ENCODE peak calls at places on chromosomes 13 and 19, in seven cellular contexts. J is body of pancreas; Q is right atrium auricular region; I is upper lobe of right lung; D is heart left ventricle; P is CD8-positive, alpha-beta T cell; M is psoas muscle. Y is an unnamed sample. For H3K4me1, the result is how much of the 10 kb centered on the place peaks cover.

GRCh38 chr13:52001120-52001731 is 10.0 kb downstream of the ATP7B start:
- DNase-seq in J (no peak), D (no peak), M (no peak), P (no peak), Q (no peak), I (no peak), Y (no peak)

GRCh38 chr19:40596608-40597328 is 4.4 kb upstream of the LTBP4 start:
- DNase-seq in M (peak), J (peak), D (peak), P (no peak), I (peak), Q (no peak), Y (no peak)

GRCh38 chr19:40737102-40737644 is 13.1 kb downstream of the ACTMAP start:
- DNase-seq in D (no peak), P (no peak), M (no peak), Q (no peak), I (peak), J (no peak), Y (no peak)

GRCh38 chr13:47148543-47148942 is 251.7 kb upstream of the HTR2A start:
- DNase-seq in P (no peak), D (no peak), Q (no peak), M (no peak), I (no peak), J (no peak), Y (no peak)

GRCh38 chr19:14197882-14198281 is 8.1 kb downstream of the ADGRL1 start:
- DNase-seq in J (no peak), Q (no peak), M (no peak), I (no peak), D (no peak), P (no peak), Y (no peak)

GRCh38 chr13:26962671-26963070 is 202.1 kb upstream of the GPR12 start:
- DNase-seq in Q (no peak), I (no peak), J (no peak), M (no peak), P (no peak), D (no peak), Y (no peak)

GRCh38 chr19:21151460-21151859 is 9.6 kb downstream of the ZNF431 start:
- DNase-seq in M (no peak), P (no peak), D (no peak), Q (no peak), J (no peak), I (no peak), Y (no peak)

GRCh38 chr13:24627090-24627714 is 53.0 kb upstream of the ATP12A start:
- DNase-seq in I (no peak), M (no peak), P (no peak), Q (no peak), D (no peak), J (peak), Y (no peak)

GRCh38 chr13:112056284-112056727 is 10.6 kb upstream of the SOX1 start:
- DNase-seq in I (no peak), J (no peak), Q (no peak), M (no peak), D (no peak), P (no peak), Y (no peak)

GRCh38 chr13:39816936-39817335 is 161.5 kb downstream of the COG6 start:
- DNase-seq in P (no peak), M (no peak), J (no peak), I (no peak), Q (no peak), D (no peak), Y (no peak)

GRCh38 chr19:34193876-34194275 is 21.6 kb downstream of the LSM14A start:
- DNase-seq in P (no peak), M (no peak), I (no peak), J (no peak), D (no peak), Q (no peak), Y (no peak)

GRCh38 chr19:10352764-10353671 is 13.6 kb upstream of the ICAM3 start:
- DNase-seq in M (peak), D (peak), J (no peak), Q (peak), I (no peak), P (no peak), Y (no peak)

GRCh38 chr13:89407357-89407756 is 1736.2 kb downstream of the SLITRK5 start:
- DNase-seq in I (no peak), D (no peak), J (no peak), Q (no peak), P (no peak), M (no peak), Y (no peak)

GRCh38 chr19:58476498-58477015 is 405 bp downstream of the ZNF446 start:
- DNase-seq in M (no peak), D (peak), Q (no peak), J (no peak), I (no peak), P (no peak), Y (peak)

GRCh38 chr19:38841180-38841766 is 8.5 kb downstream of the HNRNPL start:
- DNase-seq in I (no peak), J (no peak), D (no peak), Q (no peak), P (no peak), M (peak), Y (no peak)

GRCh38 chr13:20394506-20394905 is 131.2 kb downstream of the CRYL1 start:
- DNase-seq in M (no peak), I (no peak), J (no peak), Q (peak), D (no peak), P (no peak), Y (no peak)

GRCh38 chr19:5572556-5573286 is 5.0 kb upstream of the TINCR start:
- DNase-seq in Q (no peak), M (no peak), J (no peak), P (no peak), I (no peak), D (no peak), Y (no peak)

GRCh38 chr19:44891016-44891882 is at the start of gene TOMM40:
- DNase-seq in J (peak), I (no peak), M (peak), P (peak), D (no peak), Q (no peak), Y (peak)

GRCh38 chr13:109447667-109448066 is 338.7 kb downstream of the IRS2 start:
- DNase-seq in P (no peak), Q (no peak), J (no peak), D (no peak), M (no peak), I (no peak), Y (no peak)

GRCh38 chr19:18500820-18501219 is 21.1 kb downstream of the ELL start:
- DNase-seq in M (peak), D (peak), I (no peak), P (no peak), J (peak), Q (peak), Y (peak)

GRCh38 chr19:18499055-18499775 is 22.7 kb downstream of the ELL start:
- DNase-seq in J (no peak), Q (no peak), I (no peak), D (no peak), M (no peak), P (no peak), Y (no peak)

GRCh38 chr19:18501351-18501750 is 20.5 kb downstream of the ELL start:
- DNase-seq in J (no peak), M (no peak), Q (no peak), D (no peak), P (no peak), I (no peak), Y (no peak)

GRCh38 chr19:18502236-18502632 is 19.6 kb downstream of the ELL start:
- DNase-seq in J (no peak), Q (no peak), I (no peak), P (no peak), D (no peak), M (no peak), Y (no peak)

DNA sequence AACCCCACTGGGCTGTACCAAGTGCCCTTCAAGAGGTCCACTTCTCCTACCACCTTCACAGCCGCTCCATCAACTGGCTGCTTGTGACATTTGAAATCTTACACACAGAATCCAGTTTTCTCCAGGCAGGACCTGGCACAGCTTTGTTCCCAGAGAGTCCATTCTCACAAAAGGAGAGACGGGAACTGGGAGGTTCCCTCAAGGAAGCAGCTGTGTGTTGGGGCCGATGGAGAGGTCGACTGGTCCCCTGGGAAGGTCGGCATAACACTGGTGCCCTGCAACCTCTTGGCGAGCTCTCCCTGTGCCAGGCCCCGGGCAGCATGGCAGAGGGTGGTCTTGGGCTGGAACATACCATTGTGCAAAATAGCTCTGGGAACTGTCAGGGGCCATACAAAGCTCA is 21.5 kb downstream of the ELL start:
- DNase-seq in Q (no peak), P (no peak), J (no peak), I (no peak), M (no peak), D (peak), Y (no peak)
- H3K27ac ChIP-seq in Q (peak), P (no peak), J (peak), I (peak), M (peak), D (peak), Y (peak)

DNA sequence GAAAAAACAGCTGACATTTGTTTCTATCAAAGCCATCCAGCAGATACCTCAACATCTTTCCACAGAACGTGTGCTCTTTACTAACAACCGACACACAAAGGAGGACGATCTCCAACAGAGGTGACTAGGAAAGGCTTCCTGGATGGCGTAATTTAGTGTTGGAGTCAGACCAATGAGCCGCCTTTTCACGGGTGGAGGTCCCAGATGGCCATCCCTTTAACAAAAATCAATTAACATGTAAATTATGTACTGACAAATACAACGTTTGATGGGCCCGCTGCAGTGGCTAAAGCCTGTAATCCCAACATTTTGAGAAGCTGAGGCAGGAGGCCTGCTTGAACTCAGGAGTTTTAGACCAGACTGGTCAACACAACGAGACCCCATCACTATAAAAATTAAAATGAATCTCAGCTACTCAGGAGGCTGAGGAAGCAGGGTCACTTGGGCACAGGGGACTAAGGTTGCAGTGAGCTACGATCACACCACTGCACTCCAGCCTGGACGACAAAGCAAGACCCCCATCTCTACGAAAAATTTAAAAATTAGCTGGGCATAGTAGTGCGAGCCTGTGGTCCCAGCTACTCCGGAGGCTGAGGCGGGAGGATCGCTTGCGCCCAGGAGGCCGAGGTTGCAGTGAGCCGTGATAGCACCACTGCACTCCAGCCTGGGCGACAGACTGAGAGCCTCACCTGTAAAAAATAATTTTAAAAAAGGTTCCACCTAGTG is 1.2 kb upstream of the DPY19L3 start:
- DNase-seq in Q (no peak), M (no peak), J (no peak), D (no peak), I (no peak), P (no peak), Y (no peak)
- TF ChIP-seq CTCF in Q (no peak), M (no peak), J (no peak), D (no peak), I (no peak), P (no peak), Y (no peak)

DNA sequence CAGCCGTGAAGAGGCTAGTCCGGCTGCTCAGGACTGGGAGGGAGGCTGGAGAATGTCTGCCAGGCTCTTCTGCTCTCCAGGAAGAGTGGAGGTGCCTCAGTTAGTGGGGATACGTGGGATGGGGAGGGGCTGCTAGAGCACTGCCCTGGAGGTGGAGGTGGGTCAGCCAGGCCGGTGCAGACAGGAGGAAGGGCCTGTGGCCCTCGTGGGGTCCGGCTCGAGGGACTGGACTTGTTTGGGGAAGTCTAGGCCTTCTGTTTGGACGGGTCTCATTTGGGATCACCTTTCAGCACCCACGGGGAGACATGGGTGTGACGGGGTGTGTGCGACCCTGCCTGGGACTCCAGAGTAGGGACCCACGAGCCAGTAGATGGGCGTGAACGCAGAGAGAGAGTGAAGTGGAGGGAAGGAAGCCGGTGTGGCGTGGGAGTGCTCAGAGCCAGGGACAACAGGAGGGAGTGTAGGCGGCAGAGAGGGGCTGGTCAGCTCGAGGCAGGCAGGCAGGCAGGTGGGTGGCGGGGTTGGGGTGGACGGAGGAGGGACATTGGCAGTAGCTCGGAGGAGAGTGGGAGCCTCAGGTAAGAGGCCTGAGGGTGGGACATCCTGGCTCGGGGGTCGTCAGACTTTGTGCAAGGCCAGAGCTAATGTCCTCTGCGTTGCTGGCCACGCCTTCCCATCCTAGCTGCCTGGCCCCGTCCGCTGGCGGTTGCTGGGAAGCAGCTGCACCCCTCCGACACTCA is 11.5 kb downstream of the EPN1 start:
- DNase-seq in D (peak), I (no peak), P (no peak), J (no peak), M (peak), Q (no peak), Y (no peak)
- H3K4me1 ChIP-seq in D (under half), I (under half), P (under half), J (half or more), M (under half), Q (under half), Y (under half)

GRCh38 chr19:52936958-52937334 is 13.7 kb upstream of the ZNF888 start:
- DNase-seq in I (no peak), P (no peak), J (no peak), M (no peak), Q (no peak), D (no peak), Y (no peak)
- H3K27ac ChIP-seq in I (peak), P (no peak), J (peak), M (no peak), Q (no peak), D (no peak), Y (no peak)

DNA sequence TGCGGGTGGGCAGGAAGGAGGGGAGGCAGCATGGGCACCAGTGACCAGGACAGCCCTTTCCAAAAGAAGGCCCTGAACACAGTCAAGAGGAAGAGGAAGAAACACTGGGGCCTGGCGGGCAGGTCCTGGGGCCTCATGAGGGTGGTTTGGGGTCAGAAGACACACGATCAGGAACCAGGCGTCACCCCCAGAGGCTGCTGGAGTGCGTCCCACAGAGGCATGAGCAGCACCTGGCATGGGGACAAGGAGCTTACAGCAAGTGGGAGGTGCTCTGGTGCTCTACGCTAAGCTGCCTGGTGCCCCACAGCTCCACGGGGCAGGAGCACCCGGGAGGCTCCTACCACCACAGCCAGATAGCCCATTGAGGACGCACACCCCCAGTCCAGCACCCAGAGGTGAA is 20.0 kb downstream of the ELL start:
- DNase-seq in D (peak), M (peak), I (no peak), Q (no peak), P (no peak), J (peak), Y (no peak)
- TF ChIP-seq CTCF in D (no peak), M (no peak), I (no peak), Q (no peak), P (no peak), J (no peak), Y (no peak)

DNA sequence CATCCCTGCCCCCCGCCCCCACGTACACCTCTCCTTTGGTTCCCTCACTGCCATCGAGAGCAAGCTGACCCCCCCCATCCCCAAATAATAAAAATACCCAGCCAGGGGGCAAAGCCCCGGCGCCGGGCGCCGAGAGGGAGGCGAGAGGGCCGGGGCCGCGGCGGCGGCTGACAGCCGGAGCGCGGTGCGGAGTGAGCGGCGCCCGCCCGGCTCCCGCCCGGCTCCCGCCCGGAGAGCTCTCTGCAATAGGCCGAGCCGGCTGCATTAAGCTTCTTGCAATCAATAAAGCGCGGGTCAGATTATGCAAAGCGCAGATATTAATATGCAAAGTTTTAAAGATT is 40.9 kb downstream of the DEDD2 start:
- DNase-seq in Q (no peak), D (no peak), M (no peak), I (no peak), J (no peak), P (no peak), Y (no peak)
- H3K4me1 ChIP-seq in Q (under half), D (under half), M (under half), I (under half), J (under half), P (under half), Y (under half)

DNA sequence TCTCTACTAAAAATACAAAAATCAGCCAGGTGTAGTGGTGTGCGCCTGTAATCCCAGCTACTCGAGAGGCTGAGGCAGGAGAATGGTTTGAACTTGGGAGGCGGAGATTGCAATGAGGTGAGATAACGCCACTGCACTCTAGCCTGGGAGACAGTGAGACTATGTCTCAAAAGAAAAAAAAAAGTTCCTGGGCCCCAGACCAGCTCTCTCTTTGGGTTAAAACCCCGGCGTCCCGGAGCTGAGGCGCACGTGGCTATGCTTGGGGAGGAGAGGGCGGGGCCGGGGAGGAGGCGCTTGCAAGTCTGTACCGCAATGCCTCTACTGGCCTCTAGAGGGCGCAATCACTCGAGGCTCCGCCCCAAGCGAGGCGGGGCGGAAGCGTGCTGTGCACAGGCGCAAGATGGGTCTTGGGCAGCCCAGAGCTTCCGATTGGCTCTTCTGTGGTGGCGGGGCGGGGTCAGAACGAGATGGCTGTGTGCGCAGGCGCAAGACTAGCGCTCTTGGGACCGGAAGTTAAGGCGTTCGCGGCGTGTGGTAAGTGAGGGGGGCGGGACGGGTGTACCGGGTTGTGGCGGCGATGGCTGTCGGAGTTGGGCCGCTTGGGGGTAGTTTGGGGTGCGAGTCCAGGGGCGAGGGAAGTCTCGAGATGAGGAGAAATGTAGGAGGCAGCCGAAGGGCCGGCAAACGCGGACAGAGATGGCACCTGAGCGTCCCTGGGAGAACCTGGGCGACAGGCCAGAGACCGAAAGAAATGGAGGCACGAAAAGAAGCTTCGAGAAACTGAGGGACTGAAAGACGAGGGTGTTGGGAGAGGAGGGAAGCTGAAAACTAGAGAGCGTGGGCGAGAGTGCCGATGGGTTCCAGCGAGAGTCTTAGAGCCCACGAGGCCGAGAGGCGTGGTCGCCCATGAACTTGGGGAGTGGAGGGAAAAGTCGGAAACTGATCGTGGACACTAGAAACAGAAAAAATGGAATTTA is at the start of gene DHX34:
- DNase-seq in M (peak), J (peak), Q (peak), I (peak), P (peak), D (peak), Y (peak)
- H3K27ac ChIP-seq in M (peak), J (peak), Q (peak), I (peak), P (peak), D (no peak), Y (no peak)

GRCh38 chr13:103772576-103772975 is 706.4 kb upstream of the SLC10A2 start:
- DNase-seq in J (no peak), D (no peak), M (no peak), Q (no peak), P (no peak), I (no peak), Y (no peak)
- TF ChIP-seq CTCF in J (no peak), D (no peak), M (no peak), Q (no peak), P (no peak), I (no peak), Y (no peak)

GRCh38 chr13:93554514-93554913 is 327.9 kb downstream of the GPC6 start:
- DNase-seq in D (no peak), J (no peak), M (no peak), Q (no peak), P (no peak), I (no peak), Y (no peak)
- H3K4me1 ChIP-seq in D (under half), J (under half), M (under half), Q (under half), P (under half), I (under half), Y (under half)

GRCh38 chr13:37741536-37741935 is 128.0 kb downstream of the TRPC4 start:
- DNase-seq in I (no peak), J (no peak), D (no peak), Q (no peak), P (no peak), M (no peak), Y (no peak)
- H3K27ac ChIP-seq in I (no peak), J (no peak), D (no peak), Q (no peak), P (no peak), M (no peak), Y (no peak)

Y was measured in thoracic aorta.